ENCODE peak calls at places on chromosomes 16 and 17, in four cellular contexts. One of them, this sample, is unnamed.

GRCh38 chr16:24980077-24980793 is 34.9 kb downstream of the ARHGAP17 start:
- DNase-seq in PC-9: peak; percentile 61
- DNase-seq in PC-3: peak; percentile 48
- DNase-seq in astrocyte: peak; percentile 23
- DNase-seq in this sample: peak; percentile 29

GRCh38 chr17:77681820-77682219 is 276.7 kb upstream of the TNRC6C start:
- DNase-seq in PC-9: no peak
- DNase-seq in PC-3: peak; percentile 6
- DNase-seq in astrocyte: no peak
- DNase-seq in this sample: peak; percentile 13

GRCh38 chr17:7361906-7362305 is 7.0 kb downstream of the TMEM95 start:
- DNase-seq in PC-3: no peak
- DNase-seq in PC-9: no peak
- DNase-seq in astrocyte: no peak
- DNase-seq in this sample: no peak

GRCh38 chr16:52553322-52553721 is 6.4 kb upstream of the TOX3 start:
- DNase-seq in PC-3: no peak
- DNase-seq in PC-9: no peak
- DNase-seq in astrocyte: no peak
- DNase-seq in this sample: no peak

GRCh38 chr16:89917773-89918452 is 749 bp upstream of the MC1R start:
- DNase-seq in astrocyte: peak; percentile 80
- DNase-seq in PC-3: peak; percentile 63
- DNase-seq in PC-9: peak; percentile 97
- DNase-seq in this sample: peak; percentile 89

GRCh38 chr17:63476494-63476856 is 386 bp upstream of the ACE start:
- DNase-seq in astrocyte: no peak
- DNase-seq in PC-3: peak; percentile 24
- DNase-seq in PC-9: no peak
- DNase-seq in this sample: peak; percentile 46

GRCh38 chr17:39402890-39403605 is 1.6 kb upstream of the FBXL20 start:
- DNase-seq in PC-3: no peak
- DNase-seq in PC-9: no peak
- DNase-seq in astrocyte: no peak
- DNase-seq in this sample: no peak

GRCh38 chr17:60155815-60156214 is 6.0 kb downstream of the CA4 start:
- DNase-seq in PC-3: no peak
- DNase-seq in astrocyte: no peak
- DNase-seq in PC-9: no peak
- DNase-seq in this sample: no peak

GRCh38 chr17:40076595-40076994 is 13.8 kb downstream of the THRA start:
- DNase-seq in astrocyte: no peak
- DNase-seq in PC-9: no peak
- DNase-seq in PC-3: no peak
- DNase-seq in this sample: no peak

GRCh38 chr17:83129676-83130075 is 50.3 kb downstream of the METRNL start:
- DNase-seq in PC-3: no peak
- DNase-seq in astrocyte: no peak
- DNase-seq in PC-9: no peak
- DNase-seq in this sample: no peak

GRCh38 chr16:80123189-80123588 is 417.6 kb upstream of the DYNLRB2 start:
- DNase-seq in astrocyte: peak; percentile 68
- DNase-seq in PC-3: no peak
- DNase-seq in PC-9: no peak
- DNase-seq in this sample: peak; percentile 55

GRCh38 chr16:27195068-27195741 is 8.1 kb upstream of the KDM8 start:
- DNase-seq in astrocyte: no peak
- DNase-seq in PC-3: no peak
- DNase-seq in PC-9: no peak
- DNase-seq in this sample: no peak

GRCh38 chr17:40547079-40547784 is 18.0 kb downstream of the CCR7 start:
- DNase-seq in PC-3: no peak
- DNase-seq in PC-9: peak; percentile 70
- DNase-seq in astrocyte: no peak
- DNase-seq in this sample: no peak

GRCh38 chr17:74545456-74546230 is at the start of gene CD300C:
- DNase-seq in PC-9: no peak
- DNase-seq in astrocyte: peak; percentile 5
- DNase-seq in PC-3: peak; percentile 15
- DNase-seq in this sample: peak; percentile 64

GRCh38 chr17:54902017-54902416 is 1.4 kb downstream of the TOM1L1 start:
- DNase-seq in astrocyte: no peak
- DNase-seq in PC-9: no peak
- DNase-seq in PC-3: no peak
- DNase-seq in this sample: no peak

GRCh38 chr16:31214705-31215286 is 877 bp downstream of the TRIM72 start:
- DNase-seq in PC-3: no peak
- DNase-seq in PC-9: no peak
- DNase-seq in astrocyte: no peak
- DNase-seq in this sample: peak; percentile 24

GRCh38 chr17:66283296-66283934 is 19.0 kb upstream of the PRKCA start:
- DNase-seq in astrocyte: no peak
- DNase-seq in PC-9: no peak
- DNase-seq in PC-3: no peak
- DNase-seq in this sample: no peak

GRCh38 chr16:54136276-54136625 is 150.3 kb downstream of the IRX3 start:
- DNase-seq in astrocyte: peak; percentile 60
- DNase-seq in PC-9: no peak
- DNase-seq in PC-3: peak; percentile 40
- DNase-seq in this sample: peak; percentile 80

GRCh38 chr17:80831481-80831880 is 160.2 kb upstream of the CHMP6 start:
- DNase-seq in PC-3: peak; percentile 36
- DNase-seq in PC-9: no peak
- DNase-seq in astrocyte: no peak
- DNase-seq in this sample: no peak

GRCh38 chr17:64146418-64147109 is 16.6 kb upstream of the ERN1 start:
- DNase-seq in PC-9: peak; percentile 52
- DNase-seq in astrocyte: peak; percentile 60
- DNase-seq in PC-3: peak; percentile 45
- DNase-seq in this sample: peak; percentile 76

GRCh38 chr17:68198931-68199836 is 48.7 kb upstream of the AMZ2 start:
- DNase-seq in astrocyte: no peak
- DNase-seq in PC-3: peak; percentile 19
- DNase-seq in PC-9: no peak
- DNase-seq in this sample: peak; percentile 26
- TF ChIP-seq EZH2 in astrocyte: peak; percentile 81
- TF ChIP-seq EZH2 in PC-3: peak; percentile 97
- TF ChIP-seq EZH2 in PC-9: no peak
- TF ChIP-seq EZH2 in this sample: no peak

GRCh38 chr16:1101573-1102332 is 5.7 kb upstream of the C1QTNF8 start:
- DNase-seq in astrocyte: no peak
- DNase-seq in PC-9: no peak
- DNase-seq in PC-3: no peak
- DNase-seq in this sample: no peak
- TF ChIP-seq EZH2 in astrocyte: no peak
- TF ChIP-seq EZH2 in PC-9: no peak
- TF ChIP-seq EZH2 in PC-3: no peak
- TF ChIP-seq EZH2 in this sample: no peak

GRCh38 chr17:48593126-48593829 is at the start of gene HOXB5:
- DNase-seq in astrocyte: peak; percentile 44
- DNase-seq in PC-3: no peak
- DNase-seq in PC-9: no peak
- DNase-seq in this sample: peak; percentile 72

GRCh38 chr17:48590603-48591161 is 641 bp upstream of the HOXB3 start:
- DNase-seq in PC-3: no peak
- DNase-seq in PC-9: no peak
- DNase-seq in astrocyte: no peak
- DNase-seq in this sample: no peak

GRCh38 chr17:48591435-48592077 is 1.5 kb upstream of the HOXB3 start:
- DNase-seq in PC-9: no peak
- DNase-seq in astrocyte: no peak
- DNase-seq in PC-3: no peak
- DNase-seq in this sample: no peak

GRCh38 chr17:48592592-48592991 is 987 bp downstream of the HOXB5 start:
- DNase-seq in PC-3: no peak
- DNase-seq in PC-9: no peak
- DNase-seq in astrocyte: no peak
- DNase-seq in this sample: peak; percentile 60

DNA sequence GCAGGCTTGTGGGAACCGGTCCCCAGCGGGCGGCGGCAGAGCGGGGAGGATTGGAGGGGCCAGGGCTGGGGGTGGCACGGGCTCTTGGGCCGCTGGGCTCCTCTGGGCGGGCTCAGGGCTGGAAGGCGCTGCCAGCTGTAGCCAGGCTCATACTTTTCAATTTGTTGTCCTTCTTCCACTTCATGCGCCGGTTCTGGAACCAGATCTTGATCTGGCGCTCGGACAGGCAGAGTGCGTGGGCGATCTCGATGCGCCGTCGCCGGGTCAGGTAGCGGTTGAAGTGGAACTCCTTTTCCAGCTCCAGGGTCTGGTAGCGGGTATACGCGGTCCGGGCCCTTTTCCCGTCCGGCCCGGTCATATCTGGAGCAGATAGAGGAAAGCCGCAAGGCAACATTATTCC is 1.5 kb downstream of the HOXB5 start:
- DNase-seq in astrocyte: peak; percentile 41
- DNase-seq in PC-9: no peak
- DNase-seq in PC-3: no peak
- DNase-seq in this sample: peak; percentile 38
- TF ChIP-seq EZH2 in astrocyte: peak; percentile 73
- TF ChIP-seq EZH2 in PC-9: no peak
- TF ChIP-seq EZH2 in PC-3: no peak
- TF ChIP-seq EZH2 in this sample: no peak

GRCh38 chr17:61405047-61405685 is 5.5 kb downstream of the TBX2 start:
- DNase-seq in astrocyte: no peak
- DNase-seq in PC-3: no peak
- DNase-seq in PC-9: no peak
- DNase-seq in this sample: no peak

GRCh38 chr17:61405686-61406542 is 6.3 kb downstream of the TBX2 start:
- DNase-seq in PC-3: no peak
- DNase-seq in astrocyte: no peak
- DNase-seq in PC-9: no peak
- DNase-seq in this sample: no peak

GRCh38 chr17:61402978-61403845 is 3.6 kb downstream of the TBX2 start:
- DNase-seq in PC-3: no peak
- DNase-seq in astrocyte: no peak
- DNase-seq in PC-9: no peak
- DNase-seq in this sample: no peak

GRCh38 chr17:61404702-61405046 is 5.0 kb downstream of the TBX2 start:
- DNase-seq in PC-3: no peak
- DNase-seq in astrocyte: no peak
- DNase-seq in PC-9: no peak
- DNase-seq in this sample: no peak

GRCh38 chr17:61403846-61404701 is 4.4 kb downstream of the TBX2 start:
- DNase-seq in PC-3: no peak
- DNase-seq in PC-9: no peak
- DNase-seq in astrocyte: no peak
- DNase-seq in this sample: no peak
- TF ChIP-seq EZH2 in PC-3: no peak
- TF ChIP-seq EZH2 in PC-9: no peak
- TF ChIP-seq EZH2 in astrocyte: peak; percentile 75
- TF ChIP-seq EZH2 in this sample: no peak

GRCh38 chr17:4583206-4583605 is 1.1 kb upstream of the SMTNL2 start:
- DNase-seq in PC-9: no peak
- DNase-seq in astrocyte: no peak
- DNase-seq in PC-3: no peak
- DNase-seq in this sample: no peak

GRCh38 chr17:4583796-4584124 is 569 bp upstream of the SMTNL2 start:
- DNase-seq in astrocyte: no peak
- DNase-seq in PC-9: no peak
- DNase-seq in PC-3: no peak
- DNase-seq in this sample: peak; percentile 30

GRCh38 chr17:4584835-4585187 is 482 bp downstream of the SMTNL2 start:
- DNase-seq in astrocyte: no peak
- DNase-seq in PC-3: no peak
- DNase-seq in PC-9: no peak
- DNase-seq in this sample: no peak

GRCh38 chr17:4585203-4585939 is 1.0 kb downstream of the SMTNL2 start:
- DNase-seq in PC-3: no peak
- DNase-seq in astrocyte: no peak
- DNase-seq in PC-9: no peak
- DNase-seq in this sample: no peak

GRCh38 chr17:4584125-4584834 is at the start of gene SMTNL2:
- DNase-seq in astrocyte: no peak
- DNase-seq in PC-9: no peak
- DNase-seq in PC-3: no peak
- DNase-seq in this sample: peak; percentile 27
- TF ChIP-seq EZH2 in astrocyte: peak; percentile 90
- TF ChIP-seq EZH2 in PC-9: no peak
- TF ChIP-seq EZH2 in PC-3: no peak
- TF ChIP-seq EZH2 in this sample: peak; percentile 70

GRCh38 chr17:45895304-45895968 is 1.1 kb downstream of the MAPT start:
- DNase-seq in PC-3: peak; percentile 31
- DNase-seq in PC-9: peak; percentile 5
- DNase-seq in astrocyte: no peak
- DNase-seq in this sample: peak; percentile 27

GRCh38 chr17:45893725-45894021 is 681 bp upstream of the MAPT start:
- DNase-seq in PC-3: no peak
- DNase-seq in PC-9: no peak
- DNase-seq in astrocyte: no peak
- DNase-seq in this sample: no peak

GRCh38 chr17:45896803-45897693 is 2.7 kb downstream of the MAPT start:
- DNase-seq in PC-9: no peak
- DNase-seq in astrocyte: no peak
- DNase-seq in PC-3: no peak
- DNase-seq in this sample: no peak

GRCh38 chr17:45894022-45894784 is at the start of gene MAPT:
- DNase-seq in astrocyte: peak; percentile 79
- DNase-seq in PC-3: peak; percentile 98
- DNase-seq in PC-9: peak; percentile 92
- DNase-seq in this sample: peak; percentile 94

GRCh38 chr17:45895969-45896793 is 1.8 kb downstream of the MAPT start:
- DNase-seq in astrocyte: no peak
- DNase-seq in PC-3: no peak
- DNase-seq in PC-9: no peak
- DNase-seq in this sample: peak; percentile 9
- TF ChIP-seq EZH2 in astrocyte: no peak
- TF ChIP-seq EZH2 in PC-3: no peak
- TF ChIP-seq EZH2 in PC-9: no peak
- TF ChIP-seq EZH2 in this sample: no peak